ENCODE peak calls at places on chromosomes 16 and 17, in four cellular contexts. I, X, Q and F are unnamed samples.

GRCh38 chr16:86033016-86033474 is 134.1 kb downstream of the IRF8 start:
- DNase-seq in X (no peak), Q (no peak), I (no peak), F (no peak)

GRCh38 chr16:85055503-85056210 is 28.1 kb downstream of the KIAA0513 start:
- DNase-seq in X (no peak), Q (no peak), I (peak; percentile 91), F (peak; percentile 70)

GRCh38 chr17:7897773-7898172 is 9.2 kb downstream of the CHD3 start:
- DNase-seq in I (peak; percentile 17), Q (no peak), X (no peak), F (no peak)

GRCh38 chr17:16491703-16492612 is at the start of gene LRRC75A:
- DNase-seq in I (peak; percentile 44), Q (no peak), X (peak; percentile 60), F (peak; percentile 87)

GRCh38 chr17:72900542-72900941 is 191.9 kb downstream of the SLC39A11 start:
- DNase-seq in Q (no peak), I (no peak), X (no peak), F (no peak)

GRCh38 chr16:4936181-4936990 is 562 bp downstream of the PPL start:
- DNase-seq in Q (no peak), X (peak; percentile 69), I (no peak), F (peak; percentile 49)

GRCh38 chr16:84482001-84482891 is 22.2 kb downstream of the MEAK7 start:
- DNase-seq in I (no peak), X (no peak), Q (no peak), F (no peak)

GRCh38 chr16:67653131-67654068 is 6.7 kb downstream of the ACD start:
- DNase-seq in I (no peak), Q (no peak), X (no peak), F (no peak)

GRCh38 chr16:48335961-48336360 is 49.3 kb downstream of the SIAH1 start:
- DNase-seq in I (no peak), X (no peak), Q (no peak), F (no peak)

GRCh38 chr16:75929056-75929455 is 202.8 kb upstream of the CPHXL start:
- DNase-seq in Q (no peak), I (no peak), X (no peak), F (no peak)

GRCh38 chr16:51629602-51630001 is 478.5 kb upstream of the SALL1 start:
- DNase-seq in I (no peak), Q (no peak), X (no peak), F (no peak)

GRCh38 chr16:2836646-2837508 is 6.8 kb downstream of the ZG16B start:
- DNase-seq in Q (no peak), X (no peak), I (no peak), F (no peak)

GRCh38 chr16:80527297-80527696 is 13.5 kb upstream of the DYNLRB2 start:
- DNase-seq in Q (no peak), X (peak; percentile 11), I (peak; percentile 76), F (peak; percentile 60)

GRCh38 chr16:58684001-58684353 is 593 bp downstream of the SLC38A7 start:
- DNase-seq in Q (no peak), X (no peak), I (no peak), F (no peak)

GRCh38 chr16:50185005-50185505 is 31.9 kb downstream of the TENT4B start:
- DNase-seq in X (no peak), I (peak; percentile 14), Q (no peak), F (no peak)

GRCh38 chr16:62280556-62280955 is 244.3 kb upstream of the CDH8 start:
- DNase-seq in Q (no peak), I (no peak), X (no peak), F (no peak)

GRCh38 chr17:43524945-43525575 is 21.1 kb downstream of the ETV4 start:
- DNase-seq in I (no peak), Q (no peak), X (no peak), F (no peak)

GRCh38 chr16:57675752-57676623 is 7.9 kb downstream of the ADGRG3 start:
- DNase-seq in Q (no peak), X (no peak), I (no peak), F (no peak)

GRCh38 chr16:11309895-11310633 is 28.9 kb upstream of the PRM1 start:
- DNase-seq in X (no peak), Q (no peak), I (peak; percentile 92), F (no peak)

GRCh38 chr16:71923941-71924690 is 28.8 kb downstream of the IST1 start:
- DNase-seq in X (no peak), I (no peak), Q (no peak), F (no peak)

GRCh38 chr17:1379930-1380313 is 20.1 kb downstream of the YWHAE start:
- DNase-seq in I (peak; percentile 85), Q (no peak), X (no peak), F (peak; percentile 59)

GRCh38 chr17:2309338-2310143 is 5.8 kb downstream of the SRR start:
- DNase-seq in X (no peak), I (no peak), Q (peak; percentile 16), F (no peak)

GRCh38 chr16:53743149-53743566 is 39.2 kb downstream of the FTO start:
- DNase-seq in X (no peak), Q (no peak), I (peak; percentile 28), F (no peak)

GRCh38 chr16:58201163-58201562 is 3.3 kb upstream of the CSNK2A2 start:
- DNase-seq in X (no peak), Q (no peak), I (no peak), F (no peak)

GRCh38 chr16:75529056-75529905 is 6.6 kb downstream of the CHST5 start:
- DNase-seq in I (no peak), X (no peak), Q (no peak), F (no peak)

GRCh38 chr17:4675791-4676190 is 28.1 kb downstream of the PELP1 start:
- DNase-seq in I (no peak), X (no peak), Q (no peak), F (no peak)

GRCh38 chr17:42275527-42276358 is 448 bp downstream of the STAT5B start:
- DNase-seq in Q (no peak), I (peak; percentile 39), X (peak; percentile 42), F (peak; percentile 50)

GRCh38 chr17:32516940-32517711 is 30.3 kb downstream of the CDK5R1 start:
- DNase-seq in X (no peak), I (peak; percentile 73), Q (no peak), F (no peak)

GRCh38 chr17:50557265-50558029 is 3.1 kb upstream of the CACNA1G start:
- DNase-seq in I (no peak), X (no peak), Q (no peak), F (no peak)

GRCh38 chr17:80565347-80566053 is 20.9 kb downstream of the RPTOR start:
- DNase-seq in Q (no peak), X (no peak), I (no peak), F (no peak)

GRCh38 chr17:47821424-47822379 is at the start of gene OSBPL7:
- DNase-seq in I (peak; percentile 85), Q (peak; percentile 54), X (peak; percentile 39), F (peak; percentile 91)

GRCh38 chr17:72205357-72205756 is 84.5 kb downstream of the SOX9 start:
- DNase-seq in Q (no peak), I (no peak), X (no peak), F (no peak)

GRCh38 chr17:46208997-46209396 is 15.8 kb upstream of the KANSL1 start:
- DNase-seq in I (no peak), X (no peak), Q (no peak), F (no peak)
- TF ChIP-seq CTCF in I (no peak), X (no peak), Q (no peak), F (no peak)

DNA sequence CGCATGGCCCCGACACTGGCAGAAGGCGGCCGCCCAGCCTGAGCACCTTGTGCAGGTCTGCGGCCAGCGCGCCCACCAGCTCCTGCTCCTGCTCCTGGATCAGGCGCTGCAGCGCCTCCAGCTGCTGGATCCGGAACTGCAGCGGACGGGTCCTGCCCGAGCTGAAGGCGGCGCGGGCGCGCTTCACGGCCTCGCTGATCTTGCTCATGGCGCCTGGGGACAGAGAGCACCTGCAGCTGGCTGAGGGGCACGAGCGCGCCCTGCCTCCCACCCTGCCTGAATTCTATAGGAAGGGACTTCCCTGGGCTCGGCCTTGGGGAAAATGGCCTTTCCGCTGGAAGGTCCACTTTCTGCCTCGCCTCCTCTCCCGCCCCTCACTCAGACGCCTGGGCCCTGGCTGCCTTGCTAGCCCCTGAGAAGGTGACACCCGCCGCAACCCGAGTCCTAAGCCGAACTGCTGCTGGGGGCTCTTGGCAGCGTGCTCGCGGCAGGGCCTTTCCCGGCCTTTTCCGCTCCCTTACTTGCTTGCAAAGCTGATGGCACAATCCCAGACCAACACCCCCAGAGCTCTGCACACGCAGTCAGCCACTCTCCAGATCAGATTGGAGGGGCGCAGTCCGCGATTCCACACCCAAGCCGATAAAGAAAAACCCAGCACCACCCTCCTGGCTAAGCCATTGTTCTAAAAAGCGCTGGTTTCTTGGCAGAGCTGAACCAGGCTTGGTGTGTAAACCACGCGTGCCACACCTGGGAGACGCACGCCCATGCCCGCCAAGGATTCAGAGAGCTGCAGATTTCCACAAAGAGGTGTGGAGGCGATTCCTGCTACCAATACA is 3.0 kb downstream of the ALDH3A1 start:
- DNase-seq in Q (no peak), X (peak; percentile 98), I (peak; percentile 87), F (peak; percentile 91)
- TF ChIP-seq CTCF in Q (peak; percentile 67), X (peak; percentile 96), I (peak; percentile 91), F (peak; percentile 96)

GRCh38 chr17:40921026-40921425 is 16.4 kb downstream of the KRT23 start:
- DNase-seq in I (no peak), Q (no peak), X (no peak), F (no peak)

GRCh38 chr17:40931311-40931710 is 6.1 kb downstream of the KRT23 start:
- DNase-seq in I (no peak), X (no peak), Q (no peak), F (no peak)

GRCh38 chr17:40922239-40922638 is 15.2 kb downstream of the KRT23 start:
- DNase-seq in Q (peak; percentile 61), X (no peak), I (no peak), F (no peak)

DNA sequence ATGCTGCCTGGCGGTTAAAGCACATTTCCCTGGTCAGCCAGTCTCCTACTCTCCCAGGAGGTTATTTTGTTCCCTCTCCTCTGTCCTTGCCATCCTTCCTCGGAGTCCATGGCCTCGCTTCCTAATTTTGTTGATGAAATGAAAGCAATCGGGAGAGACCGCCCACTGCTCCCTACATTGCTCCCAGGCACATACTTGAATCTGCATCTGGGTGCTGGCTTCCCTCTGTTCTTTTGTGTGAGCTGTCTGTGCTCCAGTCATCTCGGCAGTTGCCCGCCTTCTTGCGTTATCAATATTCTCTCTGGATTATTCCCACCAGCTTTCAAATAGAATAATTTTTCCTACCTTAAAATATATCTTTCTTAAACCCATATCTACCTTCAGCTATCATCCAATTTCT is 11.1 kb downstream of the KRT23 start:
- DNase-seq in X (no peak), Q (no peak), I (no peak), F (no peak)
- TF ChIP-seq CTCF in X (no peak), Q (no peak), I (no peak), F (no peak)

GRCh38 chr17:11268176-11268575 is 27.2 kb downstream of the SHISA6 start:
- DNase-seq in I (no peak), Q (no peak), X (no peak), F (no peak)

GRCh38 chr17:11269210-11269609 is 28.2 kb downstream of the SHISA6 start:
- DNase-seq in I (no peak), Q (no peak), X (no peak), F (no peak)

DNA sequence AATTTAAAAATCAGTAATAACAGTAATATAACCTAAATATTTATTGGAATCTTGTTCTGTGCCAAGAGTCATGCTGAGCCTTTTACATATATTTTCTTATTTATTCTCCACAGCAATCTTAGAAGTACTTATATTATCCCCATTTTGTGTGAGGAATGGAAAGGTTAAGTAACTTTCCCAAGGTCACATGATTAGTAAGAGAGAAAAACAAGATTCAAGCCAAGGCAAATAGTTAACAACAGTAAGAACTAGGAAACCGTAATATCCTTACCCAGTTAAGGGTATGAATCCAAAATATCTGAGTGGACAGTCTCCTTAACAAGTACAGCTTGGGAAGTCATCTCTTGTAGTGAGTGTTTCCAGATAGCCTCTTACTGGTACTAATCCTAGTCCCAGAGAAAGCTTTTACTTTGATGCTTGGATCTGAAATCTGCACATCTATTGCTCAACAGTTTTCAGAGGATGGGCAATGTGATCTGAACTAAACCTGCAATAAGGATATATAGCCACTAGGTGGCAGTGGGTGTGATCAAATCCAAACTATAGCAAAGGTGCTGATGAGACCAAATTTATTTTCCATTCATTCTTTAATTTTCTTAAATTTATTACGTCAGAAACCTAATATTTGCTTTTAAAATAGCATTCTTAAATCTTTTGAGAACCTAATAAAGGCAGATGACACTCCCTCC is 23.3 kb downstream of the SHISA6 start:
- DNase-seq in X (no peak), I (peak; percentile 10), Q (no peak), F (no peak)
- TF ChIP-seq CTCF in X (peak; percentile 38), I (peak; percentile 21), Q (peak; percentile 21), F (no peak)